ENCODE peak calls at places on chromosome 4, in nine cellular contexts. A, N, X, L, B, R, P, Q and O are unnamed samples. For H3K27me3, the result is how much of the 10 kb centered on the place peaks cover.

GRCh38 chr4:34974313-34974680 is 1270.0 kb downstream of the ARAP2 start:
- DNase-seq in A (no peak), N (no peak), X (no peak), L (no peak), B (no peak), R (no peak), P (no peak), Q (no peak), O (no peak)

GRCh38 chr4:145218251-145218650 is 37.9 kb upstream of the OTUD4 start:
- DNase-seq in A (no peak), N (no peak), X (no peak), L (no peak), B (no peak), R (no peak), P (no peak), Q (no peak), O (no peak)

GRCh38 chr4:68748181-68748981 is 67.4 kb upstream of the UGT2B10 start:
- DNase-seq in A (no peak), N (no peak), X (no peak), L (no peak), B (no peak), R (peak), P (no peak), Q (no peak), O (peak)

GRCh38 chr4:158667651-158668198 is 4.0 kb downstream of the C4orf46 start:
- DNase-seq in A (no peak), N (no peak), X (peak), L (no peak), B (peak), R (peak), P (no peak), Q (no peak), O (no peak)

GRCh38 chr4:100086766-100087431 is 103.4 kb downstream of the DDIT4L start:
- DNase-seq in A (no peak), N (no peak), X (no peak), L (no peak), B (no peak), R (peak), P (no peak), Q (peak), O (no peak)

GRCh38 chr4:41061482-41062185 is 152.7 kb downstream of the APBB2 start:
- DNase-seq in A (no peak), N (no peak), X (peak), L (no peak), B (no peak), R (no peak), P (no peak), Q (no peak), O (no peak)

GRCh38 chr4:145567471-145567870 is 51.7 kb upstream of the MMAA start:
- DNase-seq in A (no peak), N (no peak), X (no peak), L (no peak), B (no peak), R (no peak), P (no peak), Q (no peak), O (no peak)

GRCh38 chr4:10346023-10346422 is 111.2 kb downstream of the ZNF518B start:
- DNase-seq in A (no peak), N (no peak), X (no peak), L (no peak), B (no peak), R (peak), P (no peak), Q (peak), O (no peak)

GRCh38 chr4:3111461-3111860 is 37.0 kb downstream of the HTT start:
- DNase-seq in A (no peak), N (peak), X (peak), L (no peak), B (peak), R (peak), P (no peak), Q (no peak), O (no peak)

GRCh38 chr4:116930329-116930728 is 155.0 kb downstream of the TRAM1L1 start:
- DNase-seq in A (no peak), N (no peak), X (no peak), L (no peak), B (no peak), R (no peak), P (no peak), Q (no peak), O (no peak)

GRCh38 chr4:176319704-176320339 is at the start of gene SPCS3:
- DNase-seq in A (peak), N (peak), X (peak), L (peak), B (peak), R (peak), P (peak), Q (peak), O (peak)

GRCh38 chr4:137393043-137393442 is 139.3 kb downstream of the PCDH18 start:
- DNase-seq in A (no peak), N (no peak), X (peak), L (no peak), B (peak), R (no peak), P (no peak), Q (no peak), O (no peak)

GRCh38 chr4:162610116-162610515 is 446.3 kb upstream of the FSTL5 start:
- DNase-seq in A (no peak), N (no peak), X (no peak), L (no peak), B (no peak), R (no peak), P (no peak), Q (no peak), O (no peak)

GRCh38 chr4:114717432-114717831 is 118.8 kb downstream of the UGT8 start:
- DNase-seq in A (no peak), N (no peak), X (no peak), L (no peak), B (no peak), R (no peak), P (no peak), Q (no peak), O (no peak)

GRCh38 chr4:123350191-123350544 is 46.4 kb upstream of the SPRY1 start:
- DNase-seq in A (peak), N (no peak), X (no peak), L (no peak), B (no peak), R (peak), P (no peak), Q (no peak), O (no peak)
- TF ChIP-seq CTCF in A (peak), N (no peak), X (no peak), L (peak), B (no peak), R (peak), P (no peak), Q (no peak), O (no peak)

DNA sequence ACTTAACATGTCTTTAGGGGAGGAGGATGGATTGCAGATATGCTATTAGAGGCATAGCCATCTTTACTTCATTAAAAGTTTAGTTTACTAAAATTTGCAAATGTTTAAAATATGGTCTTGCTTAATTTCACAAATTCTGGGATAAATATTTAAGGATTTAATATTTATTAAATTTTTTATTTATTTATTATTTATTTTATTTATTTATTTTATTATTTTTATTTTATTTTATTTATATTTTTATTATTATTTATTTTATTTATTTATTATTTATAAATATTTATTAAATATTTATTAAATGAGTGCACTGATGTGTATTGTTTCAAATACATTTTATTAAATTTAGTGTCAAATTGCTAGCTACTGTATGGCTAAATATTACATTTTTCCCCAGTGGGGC is 46.0 kb downstream of the FAT4 start:
- DNase-seq in A (no peak), N (no peak), X (no peak), L (no peak), B (no peak), R (no peak), P (no peak), Q (no peak), O (no peak)
- H3K27me3 ChIP-seq in A (under half), N (under half), X (under half), L (under half), B (under half), R (under half), P (under half), Q (under half), O (under half)

GRCh38 chr4:99052902-99053301 is 35.7 kb downstream of the ADH5 start:
- DNase-seq in A (no peak), N (no peak), X (no peak), L (no peak), B (no peak), R (no peak), P (no peak), Q (no peak), O (no peak)

GRCh38 chr4:99043346-99043745 is 45.2 kb downstream of the ADH5 start:
- DNase-seq in A (no peak), N (no peak), X (no peak), L (no peak), B (no peak), R (no peak), P (no peak), Q (no peak), O (no peak)

GRCh38 chr4:99047710-99048109 is 40.9 kb downstream of the ADH5 start:
- DNase-seq in A (no peak), N (no peak), X (no peak), L (no peak), B (no peak), R (no peak), P (no peak), Q (no peak), O (no peak)
- TF ChIP-seq CTCF in A (no peak), N (no peak), X (no peak), L (no peak), B (no peak), R (no peak), P (no peak), Q (peak), O (no peak)

DNA sequence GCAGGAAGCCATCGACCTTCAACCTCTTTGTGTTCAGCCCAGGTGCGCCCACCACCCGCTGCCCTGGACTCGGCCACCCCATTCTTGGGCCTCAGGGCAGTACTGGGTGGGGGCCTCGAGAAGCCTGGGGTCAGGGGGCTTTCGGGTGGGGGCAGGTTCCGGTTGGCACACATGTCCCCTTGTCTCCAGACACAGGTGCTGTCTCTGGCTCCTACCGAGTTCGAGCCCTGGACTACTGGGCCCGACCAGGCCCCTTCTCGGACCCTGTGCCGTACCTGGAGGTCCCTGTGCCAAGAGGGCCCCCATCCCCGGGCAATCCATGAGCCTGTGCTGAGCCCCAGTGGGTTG is 7.4 kb upstream of the FGFRL1 start:
- DNase-seq in A (no peak), N (no peak), X (no peak), L (no peak), B (no peak), R (no peak), P (no peak), Q (no peak), O (no peak)
- H3K27me3 ChIP-seq in A (under half), N (half or more), X (under half), L (half or more), B (half or more), R (under half), P (under half), Q (under half), O (half or more)